ENCODE peak calls at places on chromosome 2, in ten cellular contexts. N is fibroblast of pulmonary artery, D is NCI-H1092, T is choroid plexus epithelial cell, P is frontal cortex, F is heart right ventricle, Q is NCI-H2081, C is AG09319, L is fibroblast of lung, S is Peyer's patch. A is an unnamed sample.

GRCh38 chr2:101153811-101154210 is 2.6 kb upstream of the TBC1D8 start:
- DNase-seq in S (no peak), L (no peak), T (no peak), Q (no peak), C (no peak), N (no peak), D (no peak), F (no peak), P (no peak), A (no peak)

GRCh38 chr2:168231609-168232241 is 15.7 kb downstream of the STK39 start:
- DNase-seq in P (no peak), F (peak), N (no peak), Q (peak), S (no peak), T (no peak), D (no peak), C (no peak), L (no peak), A (no peak)

GRCh38 chr2:10267551-10268465 is 34.9 kb upstream of the HPCAL1 start:
- DNase-seq in C (no peak), L (no peak), F (no peak), P (no peak), S (peak), D (no peak), N (no peak), T (no peak), Q (no peak), A (no peak)

GRCh38 chr2:17813742-17814458 is 2.4 kb upstream of the MSGN1 start:
- DNase-seq in S (no peak), F (peak), N (peak), P (peak), Q (no peak), L (no peak), C (no peak), D (no peak), T (peak), A (no peak)

GRCh38 chr2:190328748-190329147 is 9.1 kb upstream of the HIBCH start:
- DNase-seq in C (no peak), Q (no peak), D (no peak), S (no peak), P (no peak), N (peak), F (no peak), L (peak), T (peak), A (no peak)

GRCh38 chr2:191056218-191056617 is 42.2 kb upstream of the STAT1 start:
- DNase-seq in L (no peak), D (no peak), Q (no peak), P (no peak), N (no peak), C (no peak), F (no peak), T (peak), S (no peak), A (no peak)

GRCh38 chr2:189783451-189783926 is 650 bp downstream of the ORMDL1 start:
- DNase-seq in F (no peak), P (peak), T (peak), Q (no peak), N (peak), C (no peak), D (no peak), S (no peak), L (peak), A (no peak)

GRCh38 chr2:61718965-61719364 is 134.9 kb downstream of the FAM161A start:
- DNase-seq in N (no peak), T (no peak), Q (no peak), F (peak), D (no peak), S (no peak), P (no peak), C (no peak), L (no peak), A (no peak)

GRCh38 chr2:110773470-110773921 is 41.1 kb downstream of the ACOXL start:
- DNase-seq in Q (no peak), D (no peak), F (peak), T (no peak), N (no peak), P (no peak), S (no peak), C (no peak), L (peak), A (peak)

GRCh38 chr2:118224888-118225264 is 136.6 kb downstream of the INSIG2 start:
- DNase-seq in F (no peak), S (no peak), D (no peak), N (no peak), L (no peak), Q (no peak), C (no peak), T (no peak), P (no peak), A (no peak)

GRCh38 chr2:11239147-11239546 is 83.9 kb downstream of the SLC66A3 start:
- DNase-seq in P (no peak), D (no peak), S (no peak), F (no peak), N (no peak), C (no peak), Q (no peak), L (no peak), T (no peak), A (no peak)

GRCh38 chr2:15346624-15347023 is 214.5 kb downstream of the NBAS start:
- DNase-seq in L (no peak), T (no peak), F (no peak), S (no peak), P (no peak), Q (no peak), D (no peak), N (no peak), C (no peak), A (no peak)

GRCh38 chr2:127261835-127262234 is 32.1 kb downstream of the ERCC3 start:
- DNase-seq in C (peak), T (peak), P (no peak), F (no peak), Q (no peak), S (no peak), N (peak), L (peak), D (no peak), A (no peak)

GRCh38 chr2:216023055-216023648 is 9.8 kb upstream of the MREG start:
- DNase-seq in S (no peak), N (peak), T (peak), F (no peak), D (no peak), C (no peak), L (peak), Q (peak), P (peak), A (no peak)

GRCh38 chr2:213253162-213253561 is 31.1 kb upstream of the SPAG16 start:
- DNase-seq in F (no peak), T (no peak), S (no peak), C (no peak), L (no peak), N (no peak), D (no peak), Q (no peak), P (no peak), A (no peak)

GRCh38 chr2:143029141-143029540 is 100.1 kb upstream of the ARHGAP15 start:
- DNase-seq in N (no peak), T (peak), F (no peak), L (no peak), S (no peak), Q (no peak), P (no peak), D (no peak), C (no peak), A (no peak)

GRCh38 chr2:210503622-210504300 is 27.2 kb upstream of the LANCL1 start:
- DNase-seq in Q (peak), P (peak), C (no peak), S (no peak), D (peak), L (peak), N (peak), F (no peak), T (peak), A (no peak)

GRCh38 chr2:47256416-47257087 is 101.4 kb upstream of the STPG4 start:
- DNase-seq in T (no peak), D (no peak), P (no peak), L (no peak), S (no peak), Q (no peak), F (no peak), C (no peak), N (no peak), A (no peak)

GRCh38 chr2:134177351-134177931 is 76.4 kb upstream of the MGAT5 start:
- DNase-seq in T (no peak), D (no peak), L (peak), S (no peak), N (peak), F (no peak), C (no peak), Q (no peak), P (no peak), A (no peak)

GRCh38 chr2:222393733-222394267 is 30.5 kb upstream of the SGPP2 start:
- DNase-seq in P (no peak), N (no peak), C (no peak), D (no peak), F (no peak), Q (no peak), T (no peak), S (no peak), L (no peak), A (no peak)

GRCh38 chr2:44136186-44136585 is 32.5 kb upstream of the PPM1B start:
- DNase-seq in D (no peak), T (peak), F (no peak), N (peak), L (peak), Q (no peak), P (no peak), C (peak), S (no peak), A (no peak)

GRCh38 chr2:70607121-70607551 is 53.5 kb upstream of the TGFA start:
- DNase-seq in S (no peak), C (no peak), Q (no peak), T (no peak), L (no peak), F (no peak), N (no peak), D (no peak), P (peak), A (no peak)

GRCh38 chr2:204150695-204151240 is 214.2 kb downstream of the ICOS start:
- DNase-seq in Q (no peak), N (no peak), C (no peak), L (no peak), D (no peak), S (no peak), F (no peak), T (no peak), P (no peak), A (no peak)

GRCh38 chr2:231810905-231811304 is 24.7 kb downstream of the COPS7B start:
- DNase-seq in L (peak), N (peak), S (no peak), P (no peak), D (no peak), T (peak), C (no peak), Q (no peak), F (no peak), A (no peak)

GRCh38 chr2:43391877-43392214 is 165.4 kb upstream of the ZFP36L2 start:
- DNase-seq in T (peak), P (no peak), F (no peak), C (no peak), L (peak), D (no peak), N (peak), S (no peak), Q (no peak), A (no peak)

GRCh38 chr2:16640867-16641266 is 24.8 kb downstream of the CYRIA start:
- DNase-seq in S (no peak), Q (no peak), P (no peak), L (peak), C (no peak), D (no peak), N (peak), T (peak), F (peak), A (no peak)

GRCh38 chr2:134738150-134738865 is 19.5 kb upstream of the TMEM163 start:
- DNase-seq in L (no peak), D (no peak), T (peak), Q (no peak), P (no peak), C (no peak), N (no peak), S (no peak), F (no peak), A (no peak)

GRCh38 chr2:17918789-17919188 is 40.3 kb downstream of the KCNS3 start:
- DNase-seq in Q (no peak), T (peak), P (no peak), F (no peak), D (no peak), S (no peak), C (no peak), N (no peak), L (no peak), A (no peak)

GRCh38 chr2:160319700-160320099 is 119.6 kb upstream of the ITGB6 start:
- DNase-seq in S (no peak), L (no peak), N (no peak), T (no peak), C (no peak), Q (no peak), P (no peak), F (no peak), D (no peak), A (no peak)

GRCh38 chr2:231260442-231260841 is 62.0 kb downstream of the ARMC9 start:
- DNase-seq in P (no peak), C (no peak), Q (no peak), T (peak), N (peak), S (no peak), D (no peak), L (peak), F (no peak), A (no peak)

GRCh38 chr2:47438084-47438483 is 35.1 kb downstream of the MSH2 start:
- DNase-seq in C (no peak), D (no peak), Q (no peak), S (no peak), P (no peak), N (no peak), L (no peak), F (no peak), T (no peak), A (no peak)

GRCh38 chr2:159539701-159540100 is 76.6 kb downstream of the BAZ2B start:
- DNase-seq in L (no peak), S (no peak), P (no peak), T (no peak), D (no peak), N (no peak), F (no peak), C (no peak), Q (no peak), A (no peak)

GRCh38 chr2:211854832-211855231 is 683.8 kb downstream of the ERBB4 start:
- DNase-seq in N (no peak), T (no peak), L (no peak), S (no peak), F (no peak), Q (no peak), P (no peak), D (no peak), C (no peak), A (no peak)

GRCh38 chr2:223203971-223204370 is 152.0 kb downstream of the KCNE4 start:
- DNase-seq in L (peak), F (no peak), N (peak), T (peak), P (peak), C (peak), D (no peak), S (no peak), Q (no peak), A (no peak)

GRCh38 chr2:142153601-142154000 is 22.8 kb upstream of the LRP1B start:
- DNase-seq in C (no peak), D (no peak), Q (no peak), L (no peak), P (no peak), N (no peak), S (no peak), F (no peak), T (peak), A (no peak)

GRCh38 chr2:14401838-14402237 is 230.7 kb upstream of the LRATD1 start:
- DNase-seq in D (peak), T (no peak), C (no peak), S (no peak), Q (peak), N (no peak), F (no peak), P (no peak), L (no peak), A (no peak)

GRCh38 chr2:122191331-122191730 is 435.9 kb downstream of the TSN start:
- DNase-seq in L (no peak), T (peak), C (no peak), Q (peak), P (no peak), N (peak), S (no peak), F (no peak), D (peak), A (no peak)

GRCh38 chr2:208006325-208006724 is 19.0 kb downstream of the PLEKHM3 start:
- DNase-seq in P (no peak), T (no peak), S (no peak), N (no peak), D (no peak), C (no peak), L (no peak), Q (no peak), F (no peak), A (no peak)

GRCh38 chr2:111100765-111101162 is 19.9 kb upstream of the BCL2L11 start:
- DNase-seq in Q (no peak), C (no peak), N (no peak), T (no peak), D (no peak), P (no peak), S (no peak), F (no peak), L (no peak), A (no peak)

GRCh38 chr2:134782792-134783191 is 55.6 kb upstream of the ACMSD start:
- DNase-seq in C (no peak), S (no peak), T (peak), F (no peak), N (peak), P (no peak), Q (no peak), D (no peak), L (peak), A (peak)

A was measured in right lobe of liver.